ENCODE peak calls at places on chromosomes 1 and 21, in ten cellular contexts. T is HFF-Myc; D is AG04449; C is fibroblast of lung; F is GM23248; U is trophoblast cell; R is cardiac muscle cell; V is mesendoderm; O is tibial artery; Z is CD4-positive, alpha-beta memory T cell. N is an unnamed sample.
A peak's percentile ranks its signal among the peaks of the same experiment; 100 is the strongest.

GRCh38 chr1:205700865-205701401 is 20.6 kb upstream of the SLC45A3 start:
- DNase-seq in T (no peak), D (no peak), C (no peak), R (no peak), V (peak; percentile 61), Z (no peak), F (peak; percentile 10), U (no peak), O (no peak), N (peak; percentile 35)

GRCh38 chr1:80155371-80155770 is 1148.8 kb upstream of the ADGRL4 start:
- DNase-seq in U (no peak), O (no peak), R (peak; percentile 3), V (peak; percentile 63), D (no peak), F (no peak), C (no peak), Z (no peak), T (no peak), N (no peak)

GRCh38 chr1:68819190-68819829 is 322.4 kb upstream of the DEPDC1 start:
- DNase-seq in C (peak; percentile 22), T (no peak), U (no peak), D (no peak), R (peak; percentile 51), F (peak; percentile 37), O (no peak), V (peak; percentile 61), Z (no peak), N (no peak)

GRCh38 chr1:172630060-172630818 is 28.7 kb upstream of the FASLG start:
- DNase-seq in T (no peak), R (no peak), F (peak; percentile 54), V (no peak), Z (no peak), U (no peak), C (no peak), D (no peak), O (no peak), N (no peak)

GRCh38 chr1:206933333-206933945 is 11.7 kb upstream of the FCMR start:
- DNase-seq in T (no peak), O (no peak), U (peak; percentile 39), R (peak; percentile 29), V (peak; percentile 63), C (no peak), Z (peak; percentile 69), F (peak; percentile 33), D (no peak), N (no peak)

GRCh38 chr21:25428537-25428936 is 178.7 kb downstream of the MRPL39 start:
- DNase-seq in T (no peak), D (no peak), R (no peak), O (no peak), Z (no peak), C (no peak), U (no peak), V (no peak), F (no peak), N (no peak)

GRCh38 chr1:94734963-94735899 is 84.9 kb upstream of the SLC44A3 start:
- DNase-seq in O (no peak), C (peak; percentile 91), R (no peak), U (no peak), Z (no peak), F (peak; percentile 73), V (peak; percentile 91), T (peak; percentile 77), D (peak; percentile 42), N (peak; percentile 76)

GRCh38 chr1:96992871-96993270 is 271.3 kb downstream of the PTBP2 start:
- DNase-seq in O (no peak), C (peak; percentile 75), R (no peak), U (no peak), V (no peak), F (peak; percentile 61), D (no peak), T (no peak), Z (no peak), N (peak; percentile 25)

DNA sequence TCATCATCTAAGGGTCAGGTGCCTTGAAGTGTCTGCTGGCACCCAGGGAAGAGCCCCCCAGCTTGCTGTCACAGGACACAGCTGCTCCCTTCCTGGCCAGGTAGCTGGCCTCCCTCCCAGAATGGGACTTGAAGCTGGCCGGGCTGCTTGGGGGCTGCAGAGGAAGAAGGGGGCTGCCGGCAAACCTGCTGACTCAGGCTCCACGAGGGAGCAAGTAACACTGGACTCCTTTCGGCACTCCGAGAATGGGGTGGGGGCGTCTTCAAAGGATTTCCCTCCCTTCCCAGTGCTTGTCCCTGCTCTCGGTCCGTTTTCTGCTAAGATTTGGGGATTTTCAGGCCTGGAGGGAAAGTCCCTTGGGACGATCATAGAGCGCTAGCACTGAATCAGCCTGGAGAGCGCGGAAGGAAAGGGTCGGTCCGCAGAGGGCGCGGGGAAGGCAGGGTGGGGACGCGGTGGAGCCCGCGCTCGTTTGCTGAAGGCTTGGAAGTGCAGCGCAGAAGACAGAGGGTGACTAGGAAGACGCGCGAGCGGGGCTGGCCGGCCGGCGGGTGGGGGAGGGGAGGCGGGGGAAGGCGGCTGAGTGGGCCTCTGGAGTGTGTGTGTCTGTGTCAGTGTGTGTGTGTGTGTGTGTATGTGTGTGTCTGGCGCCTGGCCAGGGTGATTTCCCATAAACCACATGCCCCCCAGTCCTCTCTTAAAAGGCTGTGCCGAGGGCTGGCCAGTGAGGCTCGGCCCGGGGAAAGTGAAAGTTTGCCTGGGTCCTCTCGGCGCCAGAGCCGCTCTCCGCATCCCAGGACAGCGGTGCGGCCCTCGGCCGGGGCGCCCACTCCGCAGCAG is at the start of gene CSF1:
- DNase-seq in R (peak; percentile 72), U (peak; percentile 26), C (peak; percentile 84), Z (peak; percentile 51), T (peak; percentile 64), O (peak; percentile 88), V (peak; percentile 64), F (peak; percentile 89), D (no peak), N (peak; percentile 68)
- H3K4me3 ChIP-seq in R (peak within 1 kb of the TSS; percentile 60), U (peak within 1 kb of the TSS; percentile 80), C (peak within 1 kb of the TSS; percentile 66), Z (peak within 1 kb of the TSS; percentile 71), T (peak within 1 kb of the TSS; percentile 84), O (peak within 1 kb of the TSS; percentile 72), V (peak within 1 kb of the TSS; percentile 49), F (peak within 1 kb of the TSS; percentile 92), D (peak within 1 kb of the TSS; percentile 97), N (peak within 1 kb of the TSS; percentile 83)

GRCh38 chr21:42656872-42657271 is 3.5 kb downstream of the PDE9A start:
- DNase-seq in V (no peak), R (no peak), F (no peak), O (no peak), Z (no peak), U (no peak), T (no peak), C (no peak), D (no peak), N (no peak)

GRCh38 chr21:42655797-42656770 is 2.7 kb downstream of the PDE9A start:
- DNase-seq in D (no peak), R (no peak), Z (no peak), F (no peak), T (no peak), C (no peak), U (no peak), O (no peak), V (peak; percentile 41), N (no peak)

GRCh38 chr21:42658320-42659105 is 5.1 kb downstream of the PDE9A start:
- DNase-seq in T (no peak), U (no peak), V (no peak), D (no peak), O (no peak), C (no peak), R (no peak), Z (no peak), F (no peak), N (no peak)

GRCh38 chr21:42659416-42660117 is 6.1 kb downstream of the PDE9A start:
- DNase-seq in C (no peak), F (no peak), O (no peak), R (no peak), Z (no peak), T (no peak), U (no peak), D (no peak), V (no peak), N (no peak)

DNA sequence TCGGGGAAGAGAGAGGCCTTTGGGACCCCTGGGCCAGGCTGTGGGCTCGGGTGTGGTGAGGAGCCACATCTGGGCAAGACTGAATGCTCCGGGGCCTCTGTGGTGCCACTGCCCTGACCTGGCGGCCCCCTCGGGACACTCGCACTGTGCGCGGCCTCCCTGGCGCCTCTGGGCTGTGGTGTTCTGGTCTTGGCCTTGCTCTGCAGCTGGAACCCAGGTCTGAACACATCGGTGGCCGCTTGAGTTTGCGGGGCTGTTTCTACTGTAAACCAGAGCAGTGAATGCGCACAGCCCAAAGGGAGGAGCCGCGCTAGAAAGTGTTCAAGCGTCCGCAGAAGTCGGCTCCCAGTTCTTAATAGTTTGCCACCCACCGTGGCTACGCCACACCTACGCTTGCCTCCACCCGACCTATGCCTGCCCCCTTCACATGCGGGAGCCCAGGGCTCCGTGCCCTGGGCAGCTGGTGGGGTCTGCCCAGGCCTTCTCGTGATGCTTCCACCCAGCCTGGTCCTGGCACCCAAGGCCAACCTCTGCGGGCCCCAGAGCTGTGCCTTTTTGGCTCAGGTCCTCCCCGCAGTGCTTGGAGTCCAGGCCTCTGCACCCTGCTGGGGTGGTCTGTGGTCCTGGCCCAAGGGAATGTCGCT is 4.4 kb downstream of the PDE9A start:
- DNase-seq in R (no peak), V (no peak), Z (no peak), T (no peak), O (no peak), D (no peak), C (no peak), F (no peak), U (no peak), N (no peak)
- H3K4me3 ChIP-seq in R (no peak overlapping the region), V (no peak overlapping the region), Z (no peak overlapping the region), T (no peak overlapping the region), O (no peak overlapping the region), D (no peak overlapping the region), C (no peak overlapping the region), F (no peak overlapping the region), U (no peak overlapping the region), N (no peak overlapping the region)

DNA sequence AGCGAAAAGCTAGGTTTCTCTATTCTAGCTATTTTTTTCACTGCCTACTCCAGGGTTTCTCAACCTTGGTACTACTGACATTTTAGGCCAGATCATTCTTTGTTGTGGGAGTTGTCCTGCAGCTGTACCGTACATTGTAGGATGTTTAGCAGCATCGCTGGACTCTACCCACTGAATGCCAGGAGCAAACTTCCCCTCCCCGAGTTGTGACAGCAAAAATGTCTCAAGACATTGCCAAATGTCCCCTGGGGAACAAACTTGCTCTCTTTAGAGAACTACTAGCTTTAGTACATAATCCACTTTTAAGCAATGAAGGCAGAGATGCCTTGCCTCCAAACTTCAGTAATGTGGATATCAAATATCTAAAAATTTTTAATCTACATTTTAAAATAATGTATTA is 122.8 kb downstream of the PLPPR5 start:
- DNase-seq in U (no peak), R (no peak), F (no peak), T (no peak), O (no peak), Z (no peak), V (no peak), C (no peak), D (no peak), N (no peak)
- H3K4me3 ChIP-seq in U (no peak overlapping the region), R (no peak overlapping the region), F (no peak overlapping the region), T (no peak overlapping the region), O (no peak overlapping the region), Z (no peak overlapping the region), V (no peak overlapping the region), C (no peak overlapping the region), D (no peak overlapping the region), N (no peak overlapping the region)

DNA sequence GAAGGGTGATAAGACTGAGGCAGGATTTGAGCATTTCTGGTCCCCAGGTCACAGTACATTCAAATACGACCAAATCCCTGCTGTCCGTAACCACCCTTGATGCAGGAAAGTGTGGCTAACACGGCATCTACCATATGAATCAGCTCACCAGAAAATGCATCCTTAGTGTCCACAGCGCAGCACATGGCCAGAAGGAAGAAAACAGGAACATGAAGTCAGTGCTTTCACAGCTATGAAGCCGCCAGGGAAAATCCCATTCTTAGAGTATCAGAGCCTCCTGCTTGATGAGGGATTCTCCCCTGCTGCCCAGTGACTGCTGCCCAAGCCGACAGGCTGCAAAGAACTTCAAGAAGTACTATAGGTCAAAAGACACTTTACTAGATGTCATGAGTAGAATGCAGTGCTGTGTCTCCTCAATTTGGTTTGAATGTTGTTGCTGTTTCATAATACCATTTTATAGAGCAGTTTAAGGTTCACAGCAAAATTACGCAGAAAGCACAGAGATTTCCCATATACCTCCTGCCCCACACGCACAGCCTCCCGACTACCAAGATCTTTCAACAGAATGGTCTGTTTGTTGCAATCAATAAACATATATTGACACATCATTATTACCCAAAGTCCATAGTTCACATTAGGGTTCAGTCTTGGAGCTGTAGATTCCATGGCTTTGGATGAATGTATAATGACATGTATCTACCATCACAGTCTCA is 14.5 kb downstream of the TIAM1 start:
- DNase-seq in V (no peak), F (no peak), C (no peak), T (no peak), D (no peak), U (no peak), R (no peak), Z (no peak), O (no peak), N (no peak)
- H3K4me3 ChIP-seq in V (no peak overlapping the region), F (no peak overlapping the region), C (no peak overlapping the region), T (no peak overlapping the region), D (no peak overlapping the region), U (no peak overlapping the region), R (no peak overlapping the region), Z (no peak overlapping the region), O (no peak overlapping the region), N (no peak overlapping the region)

N was measured in skeletal muscle cell.